ENCODE peak calls at places on chromosomes 16 and 17, in five cellular contexts. C, R, B, M and W are unnamed samples.

GRCh38 chr16:86510465-86511261 is at the start of gene FOXF1:
- DNase-seq in C (no peak), R (no peak), B (no peak), M (no peak), W (no peak)

GRCh38 chr16:89201467-89202377 is 1.4 kb upstream of the SLC22A31 start:
- DNase-seq in C (peak), R (peak), B (peak), M (no peak), W (peak)

GRCh38 chr17:53749178-53749577 is 73.5 kb upstream of the KIF2B start:
- DNase-seq in C (no peak), R (no peak), B (no peak), M (no peak), W (no peak)

GRCh38 chr16:3655030-3655790 is 719 bp downstream of the DNASE1 start:
- DNase-seq in C (no peak), R (no peak), B (peak), M (no peak), W (peak)

GRCh38 chr17:69417545-69418483 is 3.3 kb downstream of the MAP2K6 start:
- DNase-seq in C (no peak), R (no peak), B (no peak), M (no peak), W (no peak)

GRCh38 chr16:67697407-67697806 is 21.7 kb downstream of the GFOD2 start:
- DNase-seq in C (no peak), R (no peak), B (peak), M (no peak), W (no peak)

GRCh38 chr16:20040011-20040410 is 33.7 kb downstream of the GPR139 start:
- DNase-seq in C (no peak), R (no peak), B (no peak), M (no peak), W (no peak)

GRCh38 chr16:1057252-1057932 is 15.2 kb upstream of the SSTR5 start:
- DNase-seq in C (no peak), R (peak), B (no peak), M (no peak), W (no peak)

GRCh38 chr16:2482181-2483107 is 7.5 kb downstream of the TBC1D24 start:
- DNase-seq in C (peak), R (no peak), B (peak), M (no peak), W (peak)

GRCh38 chr16:7233963-7234362 is 98.7 kb upstream of the RBFOX1 start:
- DNase-seq in C (no peak), R (no peak), B (no peak), M (no peak), W (no peak)

GRCh38 chr16:7236824-7237410 is 95.7 kb upstream of the RBFOX1 start:
- DNase-seq in C (no peak), R (no peak), B (no peak), M (no peak), W (no peak)

GRCh38 chr16:7227193-7227825 is 105.3 kb upstream of the RBFOX1 start:
- DNase-seq in C (no peak), R (no peak), B (no peak), M (no peak), W (no peak)

GRCh38 chr16:7231762-7232161 is 100.9 kb upstream of the RBFOX1 start:
- DNase-seq in C (no peak), R (no peak), B (no peak), M (no peak), W (no peak)
- TF ChIP-seq EP300 in C (no peak), R (no peak), B (no peak), M (no peak), W (no peak)

DNA sequence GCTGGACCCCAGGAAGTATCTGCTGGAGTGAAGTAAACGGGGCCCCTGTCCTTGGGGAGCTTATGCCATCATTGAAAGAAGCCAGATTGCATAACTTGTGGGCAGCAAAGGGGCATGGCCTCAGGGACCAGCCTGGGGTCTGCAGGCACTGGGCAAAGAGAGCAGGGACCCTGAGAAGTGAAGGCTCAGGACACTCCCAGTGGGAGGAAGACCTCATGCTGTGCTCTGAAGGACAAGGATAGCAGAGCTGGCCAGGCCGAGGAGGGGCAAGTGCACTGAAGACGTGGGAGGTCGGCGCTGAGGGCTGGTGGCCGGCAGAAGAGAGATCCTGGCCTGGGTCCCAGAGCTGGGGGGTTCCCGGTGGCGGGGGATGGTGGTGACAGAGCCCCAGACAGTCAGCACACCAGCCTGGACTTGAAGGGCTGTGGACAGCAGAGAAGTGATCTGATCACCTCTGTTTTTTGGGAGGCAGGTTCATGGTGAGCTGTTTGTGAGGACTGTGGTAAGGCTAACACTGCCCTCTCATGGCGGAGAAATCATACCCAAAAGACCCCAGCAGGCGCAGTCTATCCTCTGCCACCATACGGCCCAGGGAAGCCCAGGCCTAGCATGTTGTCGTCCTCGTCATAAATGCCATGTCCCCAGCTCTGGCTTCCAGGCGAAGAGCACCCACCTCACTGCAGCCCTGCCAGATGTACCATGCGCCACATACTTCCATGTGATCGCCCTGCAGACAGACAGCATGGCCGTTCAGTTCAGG is 7.1 kb upstream of the CNP start:
- DNase-seq in C (no peak), R (peak), B (no peak), M (no peak), W (no peak)
- TF ChIP-seq EP300 in C (no peak), R (no peak), B (no peak), M (no peak), W (no peak)

GRCh38 chr17:4948166-4948996 is at the start of gene PFN1:
- DNase-seq in C (peak), R (peak), B (peak), M (peak), W (peak)
- TF ChIP-seq EP300 in C (peak), R (no peak), B (no peak), M (peak), W (no peak)

GRCh38 chr16:87762620-87763019 is 3.2 kb downstream of the KLHDC4 start:
- DNase-seq in C (no peak), R (no peak), B (no peak), M (no peak), W (no peak)
- TF ChIP-seq EP300 in C (no peak), R (no peak), B (no peak), M (no peak), W (no peak)

DNA sequence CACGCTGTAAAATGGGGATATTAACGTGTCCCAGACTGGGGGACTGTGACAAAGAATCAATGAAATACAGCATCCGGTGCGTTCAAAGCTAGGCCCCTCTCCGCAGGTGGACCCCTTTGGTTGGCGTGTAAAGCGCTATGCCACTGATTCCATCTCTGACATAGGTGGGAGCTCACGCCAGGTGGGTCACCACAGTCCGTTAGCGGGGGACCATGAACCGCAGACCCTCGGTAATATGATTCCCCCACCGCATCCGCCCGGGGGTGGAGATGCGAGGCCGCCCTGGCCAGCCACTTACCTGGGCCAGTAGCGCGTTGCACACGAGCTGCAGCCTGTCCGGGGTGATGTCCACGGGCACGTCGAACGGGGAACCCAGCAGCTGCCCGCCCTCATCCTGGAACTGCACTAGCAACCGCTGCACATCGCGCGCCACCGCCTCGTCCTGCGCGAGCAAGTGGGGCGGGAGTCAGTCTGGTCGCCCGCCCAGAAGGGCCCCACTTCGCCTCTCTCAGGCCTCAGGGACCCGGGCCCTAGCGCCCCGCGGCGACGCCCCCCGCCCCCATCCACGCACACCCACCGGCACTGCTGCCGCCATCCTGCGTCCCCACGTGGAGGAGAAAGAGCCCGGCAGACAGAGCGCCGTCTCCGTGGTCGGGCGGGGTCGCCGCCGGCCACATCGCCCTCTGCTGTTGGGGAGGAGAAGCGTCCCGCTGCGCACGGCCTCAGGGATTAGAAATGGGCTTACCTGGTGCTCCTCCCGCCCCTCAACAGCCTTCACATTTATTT is at the start of gene NLE1:
- DNase-seq in C (peak), R (peak), B (peak), M (peak), W (peak)
- TF ChIP-seq EP300 in C (peak), R (no peak), B (no peak), M (no peak), W (no peak)